ENCODE peak calls at places on chromosomes 13 and 19, in six cellular contexts. G is endothelial cell of umbilical vein; I is brain microvascular endothelial cell; R is keratinocyte; L is CD4-positive, CD25-positive, alpha-beta regulatory T cell; O is tibial nerve. Y is an unnamed sample.

GRCh38 chr13:73520566-73521290 is 461.9 kb downstream of the KLF5 start:
- DNase-seq in G (no peak), I (no peak), R (no peak), L (no peak), O (no peak), Y (no peak)

GRCh38 chr19:3061214-3062161 is 807 bp downstream of the TLE5 start:
- DNase-seq in G (no peak), I (no peak), R (no peak), L (peak; percentile 90), O (no peak), Y (peak; percentile 67)

GRCh38 chr13:48808689-48809088 is 155.0 kb downstream of the CYSLTR2 start:
- DNase-seq in G (no peak), I (peak; percentile 83), R (no peak), L (no peak), O (no peak), Y (no peak)

GRCh38 chr19:1360818-1361461 is 22.8 kb upstream of the NDUFS7 start:
- DNase-seq in G (peak; percentile 24), I (peak; percentile 49), R (no peak), L (no peak), O (peak; percentile 55), Y (no peak)

GRCh38 chr13:26062853-26063444 is 11.1 kb upstream of the SHISA2 start:
- DNase-seq in G (peak; percentile 64), I (peak; percentile 63), R (no peak), L (peak; percentile 51), O (no peak), Y (peak; percentile 26)

GRCh38 chr13:92103673-92104296 is 705.4 kb downstream of the GPC5 start:
- DNase-seq in G (no peak), I (peak; percentile 40), R (no peak), L (no peak), O (no peak), Y (no peak)

GRCh38 chr13:21849323-21849722 is 178.4 kb downstream of the FGF9 start:
- DNase-seq in G (no peak), I (no peak), R (no peak), L (peak; percentile 29), O (no peak), Y (no peak)

GRCh38 chr13:98144501-98145350 is 1.8 kb downstream of the FARP1 start:
- DNase-seq in G (peak; percentile 39), I (no peak), R (no peak), L (no peak), O (no peak), Y (peak; percentile 34)

GRCh38 chr13:112885782-112886268 is 83.2 kb upstream of the MCF2L start:
- DNase-seq in G (peak; percentile 83), I (peak; percentile 76), R (peak; percentile 45), L (no peak), O (peak; percentile 56), Y (peak; percentile 87)

GRCh38 chr19:56538254-56538760 is 441 bp upstream of the ZFP28 start:
- DNase-seq in G (peak; percentile 93), I (peak; percentile 81), R (peak; percentile 32), L (peak; percentile 90), O (peak; percentile 65), Y (peak; percentile 93)
- H3K4me3 ChIP-seq in G (peak overlapping the region; percentile 97), I (peak overlapping the region; percentile 79), R (peak overlapping the region; percentile 75), L (peak overlapping the region; percentile 68), O (peak overlapping the region; percentile 70), Y (peak overlapping the region; percentile 65)

DNA sequence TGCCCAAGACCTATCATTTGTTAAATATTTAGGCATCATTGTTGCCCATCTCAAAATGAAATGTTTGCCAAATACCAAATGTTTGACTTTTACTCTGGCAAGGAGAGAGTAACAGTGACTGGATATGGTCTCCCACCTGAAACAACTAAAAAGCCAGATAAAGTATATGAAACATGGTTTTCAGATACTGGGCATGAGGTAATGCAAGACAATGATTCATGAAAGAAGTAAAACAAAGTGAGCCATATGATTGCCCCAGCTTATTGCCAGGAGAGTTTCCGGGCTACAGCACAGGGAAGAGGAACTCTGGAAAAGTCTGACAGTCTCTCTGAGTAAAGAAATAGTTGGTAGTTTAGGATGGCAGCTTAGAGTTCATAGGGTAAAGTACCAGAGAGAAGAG is 354.6 kb downstream of the DNAJC15 start:
- DNase-seq in G (peak; percentile 64), I (peak; percentile 14), R (no peak), L (no peak), O (no peak), Y (no peak)
- H3K27me3 ChIP-seq in G (no peaks in the 10 kb centered on the region), I (no peaks in the 10 kb centered on the region), R (no peaks in the 10 kb centered on the region), L (no peaks in the 10 kb centered on the region), O (no peaks in the 10 kb centered on the region), Y (no peaks in the 10 kb centered on the region)

GRCh38 chr19:34475026-34475974 is 6.3 kb upstream of the WTIP start:
- DNase-seq in G (peak; percentile 38), I (peak; percentile 62), R (peak; percentile 7), L (no peak), O (no peak), Y (no peak)
- H3K4me3 ChIP-seq in G (no peak overlapping the region), I (no peak overlapping the region), R (no peak overlapping the region), L (no peak overlapping the region), O (no peak overlapping the region), Y (no peak overlapping the region)

DNA sequence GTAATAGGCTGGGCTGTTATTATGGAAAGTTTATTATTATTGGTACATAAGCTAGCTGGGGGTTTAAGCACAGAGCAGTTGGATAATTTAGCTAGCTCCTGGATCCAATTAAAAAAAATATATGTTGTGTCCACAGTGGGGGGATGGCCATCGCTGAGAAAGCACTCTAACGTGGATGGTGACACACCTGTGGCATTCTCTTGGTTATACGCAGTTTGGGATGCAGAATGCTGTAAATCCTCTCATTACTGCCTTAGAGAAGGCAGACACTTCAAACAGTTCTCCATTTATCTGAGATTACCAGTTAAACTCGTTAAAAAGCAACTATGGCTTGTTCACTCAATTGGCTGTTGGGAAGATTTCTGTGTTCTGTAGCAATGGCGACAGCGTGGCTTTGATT is 2.4 kb upstream of the ZNF536 start:
- DNase-seq in G (no peak), I (no peak), R (no peak), L (no peak), O (no peak), Y (no peak)
- H3K27me3 ChIP-seq in G (no peaks in the 10 kb centered on the region), I (peaks cover 3% of the 10 kb centered on the region), R (peaks cover 13% of the 10 kb centered on the region), L (peaks cover 6% of the 10 kb centered on the region), O (no peaks in the 10 kb centered on the region), Y (peaks cover 7% of the 10 kb centered on the region)